ENCODE peak calls at places on chromosomes 13 and 19, in four cellular contexts. S is NB4, Q is uterus, O is lower leg skin. V is an unnamed sample.

GRCh38 chr13:28611021-28611420 is 47.9 kb upstream of the POMP start:
- DNase-seq in S (no peak), Q (no peak), O (no peak), V (no peak)

GRCh38 chr13:98022210-98022609 is 68.7 kb downstream of the IPO5 start:
- DNase-seq in S (no peak), Q (no peak), O (peak; percentile 41), V (no peak)

GRCh38 chr19:31071157-31071855 is 277.9 kb downstream of the TSHZ3 start:
- DNase-seq in S (no peak), Q (no peak), O (no peak), V (no peak)

GRCh38 chr19:33904681-33905080 is 108.0 kb downstream of the KCTD15 start:
- DNase-seq in S (no peak), Q (no peak), O (peak; percentile 21), V (no peak)

GRCh38 chr19:51000981-51001380 is 423 bp downstream of the KLK8 start:
- DNase-seq in S (no peak), Q (no peak), O (no peak), V (no peak)

GRCh38 chr13:46679369-46680180 is 117.4 kb downstream of the ESD start:
- DNase-seq in S (no peak), Q (peak; percentile 37), O (no peak), V (no peak)

GRCh38 chr13:75145926-75146325 is 336.0 kb downstream of the TBC1D4 start:
- DNase-seq in S (no peak), Q (no peak), O (no peak), V (no peak)

GRCh38 chr13:49627831-49628652 is at the start of gene ARL11:
- DNase-seq in S (peak; percentile 96), Q (no peak), O (peak; percentile 54), V (peak; percentile 19)

GRCh38 chr13:39451860-39452301 is 151.1 kb downstream of the LHFPL6 start:
- DNase-seq in S (peak; percentile 94), Q (no peak), O (peak; percentile 25), V (no peak)

GRCh38 chr13:47288546-47288945 is 391.7 kb upstream of the HTR2A start:
- DNase-seq in S (no peak), Q (no peak), O (no peak), V (no peak)

GRCh38 chr13:106034201-106034600 is 501.3 kb downstream of the EFNB2 start:
- DNase-seq in S (no peak), Q (no peak), O (peak; percentile 20), V (no peak)

GRCh38 chr13:28574617-28575142 is 79.8 kb upstream of the FLT1 start:
- DNase-seq in S (peak; percentile 72), Q (no peak), O (no peak), V (peak; percentile 53)

GRCh38 chr13:99605417-99606321 is 104.4 kb downstream of the TM9SF2 start:
- DNase-seq in S (peak; percentile 69), Q (peak; percentile 31), O (peak; percentile 27), V (peak; percentile 72)

GRCh38 chr13:26299168-26299788 is 45.3 kb downstream of the CDK8 start:
- DNase-seq in S (no peak), Q (no peak), O (no peak), V (peak; percentile 26)

GRCh38 chr13:50340146-50340545 is 324.9 kb downstream of the KCNRG start:
- DNase-seq in S (no peak), Q (no peak), O (no peak), V (no peak)

GRCh38 chr13:93559718-93560117 is 333.1 kb downstream of the GPC6 start:
- DNase-seq in S (no peak), Q (no peak), O (no peak), V (no peak)

GRCh38 chr13:93794197-93794885 is 567.7 kb downstream of the GPC6 start:
- DNase-seq in S (no peak), Q (no peak), O (no peak), V (no peak)

GRCh38 chr19:58203814-58204475 is 21.1 kb downstream of the ZNF274 start:
- DNase-seq in S (no peak), Q (no peak), O (no peak), V (peak; percentile 13)

GRCh38 chr19:4456566-4456842 is 1.1 kb downstream of the UBXN6 start:
- DNase-seq in S (no peak), Q (no peak), O (no peak), V (peak; percentile 59)

GRCh38 chr13:26051231-26052135 is at the start of gene SHISA2:
- DNase-seq in S (peak; percentile 72), Q (no peak), O (no peak), V (no peak)

GRCh38 chr19:57934820-57935665 is at the start of gene ZNF418:
- DNase-seq in S (no peak), Q (peak; percentile 50), O (peak; percentile 56), V (peak; percentile 76)

GRCh38 chr19:54470991-54471782 is 1.9 kb downstream of the CDC42EP5 start:
- DNase-seq in S (no peak), Q (no peak), O (no peak), V (no peak)

GRCh38 chr19:32404939-32405430 is 585 bp upstream of the DPY19L3 start:
- DNase-seq in S (no peak), Q (peak; percentile 66), O (peak; percentile 45), V (peak; percentile 75)

GRCh38 chr19:13764101-13764807 is at the start of gene MRI1:
- DNase-seq in S (peak; percentile 85), Q (peak; percentile 91), O (peak; percentile 72), V (peak; percentile 69)

GRCh38 chr13:41995946-41996345 is 35.0 kb upstream of the VWA8 start:
- DNase-seq in S (peak; percentile 86), Q (no peak), O (no peak), V (peak; percentile 98)

GRCh38 chr19:9144920-9145319 is 4.7 kb downstream of the ZNF317 start:
- DNase-seq in S (peak; percentile 45), Q (no peak), O (no peak), V (peak; percentile 40)

DNA sequence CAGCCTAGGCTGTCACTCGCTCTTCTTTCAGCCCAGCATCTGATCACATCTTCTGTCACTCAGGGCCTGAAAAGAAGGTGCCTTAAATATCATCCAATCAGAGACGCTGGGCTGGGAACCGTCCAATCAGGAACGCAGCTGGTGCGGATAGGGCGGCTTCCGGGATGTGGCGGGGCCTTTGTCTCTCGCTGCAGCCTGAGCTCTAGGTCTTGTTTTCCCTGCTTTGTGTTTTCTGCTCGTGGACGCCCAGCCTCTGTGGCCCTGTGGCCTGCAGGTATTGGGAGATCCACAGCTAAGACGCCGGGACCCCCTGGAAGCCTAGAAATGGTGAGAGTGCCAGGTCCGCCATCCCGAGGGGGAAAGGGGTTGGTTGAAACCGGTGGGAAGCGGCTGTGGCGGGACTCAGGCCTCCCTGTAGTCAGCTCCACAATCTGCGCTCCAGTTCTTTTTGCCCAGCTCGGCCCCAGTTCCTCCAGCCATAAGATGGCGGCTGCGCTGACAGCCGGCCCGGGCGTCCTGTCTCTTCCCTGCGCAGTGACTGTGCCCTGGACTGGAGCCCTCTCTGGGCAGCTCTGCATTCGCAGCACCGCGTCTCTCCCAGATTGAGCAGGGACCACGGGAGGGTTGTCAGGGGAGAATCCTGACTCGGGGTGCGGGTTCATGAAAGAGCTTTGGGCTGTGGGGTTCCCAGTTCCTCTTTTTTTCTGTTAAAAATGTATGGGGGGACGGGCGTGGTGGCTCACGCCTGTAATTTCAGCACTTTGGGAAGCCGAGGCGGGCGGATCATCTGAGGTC is at the start of gene ZNF85:
- DNase-seq in S (peak; percentile 95), Q (peak; percentile 83), O (peak; percentile 94), V (peak; percentile 88)
- TF ChIP-seq POLR2A in S (no peak), Q (no peak), O (no peak), V (peak; percentile 28)

DNA sequence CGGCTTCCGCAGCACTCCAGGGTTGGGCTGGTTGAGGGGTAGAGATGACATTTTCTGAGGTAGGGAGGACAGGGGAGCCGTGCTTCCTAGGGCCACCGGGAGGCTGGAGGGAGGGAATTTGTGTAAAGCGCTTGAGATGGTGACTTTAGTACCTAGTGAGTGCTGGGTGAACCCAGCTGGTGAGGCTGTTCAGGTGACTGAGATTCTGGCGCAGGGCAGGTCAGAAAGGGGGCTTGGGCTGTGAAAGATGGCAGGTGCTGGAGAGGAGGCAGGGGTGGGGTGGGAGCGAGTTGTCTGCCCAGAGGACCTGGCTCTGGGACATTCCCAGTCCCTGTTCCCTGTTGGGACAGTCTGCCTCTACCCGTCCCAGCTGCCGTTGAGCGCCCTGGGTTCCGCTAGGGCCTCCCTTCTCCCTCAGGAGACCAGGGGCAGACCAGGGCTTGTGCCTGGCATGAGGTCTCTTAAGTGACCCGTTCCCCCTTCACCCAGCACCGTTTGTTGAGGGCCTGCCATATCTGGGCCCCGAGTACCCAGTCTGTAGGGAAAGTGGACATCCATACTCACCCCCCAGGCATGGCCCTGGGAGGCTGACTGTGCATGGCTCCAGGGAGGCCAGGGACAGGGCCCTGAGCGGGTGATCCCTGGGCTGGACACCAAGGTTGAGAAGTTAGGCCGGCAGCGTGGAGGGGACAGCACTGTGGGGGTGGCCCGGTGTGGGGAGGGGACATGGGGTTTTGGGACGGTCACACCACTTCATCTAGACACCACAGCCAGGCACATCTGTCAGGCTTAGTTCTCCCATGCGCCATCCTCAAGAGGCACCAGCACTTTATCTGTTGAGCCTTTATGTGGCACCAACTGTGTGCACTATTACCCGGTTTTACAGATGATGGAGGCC is 5.0 kb downstream of the PTOV1 start:
- DNase-seq in S (no peak), Q (peak; percentile 17), O (peak; percentile 14), V (no peak)
- TF ChIP-seq POLR2A in S (no peak), Q (no peak), O (no peak), V (peak; percentile 47)

GRCh38 chr19:45508931-45509691 is 1.8 kb downstream of the VASP start:
- DNase-seq in S (peak; percentile 82), Q (peak; percentile 82), O (peak; percentile 60), V (peak; percentile 39)
- TF ChIP-seq POLR2A in S (no peak), Q (peak; percentile 53), O (no peak), V (no peak)

GRCh38 chr19:5588441-5588840 is 20.7 kb upstream of the TINCR start:
- DNase-seq in S (no peak), Q (no peak), O (no peak), V (no peak)

GRCh38 chr19:5588906-5589676 is 21.3 kb upstream of the TINCR start:
- DNase-seq in S (no peak), Q (no peak), O (no peak), V (no peak)

GRCh38 chr19:5586300-5587070 is 18.7 kb upstream of the TINCR start:
- DNase-seq in S (peak; percentile 27), Q (no peak), O (no peak), V (no peak)

GRCh38 chr19:5587071-5587455 is 19.3 kb upstream of the TINCR start:
- DNase-seq in S (no peak), Q (no peak), O (no peak), V (no peak)

DNA sequence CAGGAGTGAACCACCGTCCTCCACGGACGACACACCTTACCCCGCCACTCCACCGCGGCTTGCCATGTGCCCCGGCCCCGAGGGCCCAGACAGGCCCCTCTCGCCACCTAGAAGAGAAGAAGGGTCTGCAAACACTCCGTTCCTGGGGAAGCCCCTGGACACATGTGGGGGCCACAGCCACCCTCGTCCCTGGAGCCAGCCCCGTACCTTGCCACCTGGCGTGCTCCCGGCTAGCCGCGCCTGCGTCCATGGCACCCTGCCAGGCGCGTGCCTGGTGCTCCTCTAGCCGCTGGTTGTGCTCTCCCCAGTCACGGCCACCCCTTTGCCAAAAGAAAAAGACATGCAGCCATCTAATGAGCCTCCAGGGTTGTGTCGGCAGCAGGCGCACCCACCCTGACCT is 19.9 kb upstream of the TINCR start:
- DNase-seq in S (no peak), Q (no peak), O (no peak), V (no peak)
- TF ChIP-seq POLR2A in S (no peak), Q (no peak), O (no peak), V (no peak)

V was measured in erythroblast.